ENCODE peak calls at places on chromosome 15, in nine cellular contexts. A, S, N, I, P, B, Z, G and U are unnamed samples.

GRCh38 chr15:36863551-36863950 is 236.8 kb downstream of the MEIS2 start:
- DNase-seq in A (no peak), G (no peak), I (no peak), B (no peak), P (no peak), S (no peak), N (no peak), Z (no peak), U (no peak)

GRCh38 chr15:36911322-36911944 is 188.9 kb downstream of the MEIS2 start:
- DNase-seq in B (no peak), G (no peak), A (peak; percentile 36), P (peak; percentile 57), Z (peak; percentile 28), I (no peak), N (no peak), S (no peak), U (no peak)

GRCh38 chr15:40769310-40770146 is at the start of gene C15orf62:
- DNase-seq in A (peak; percentile 94), S (no peak), B (no peak), G (no peak), N (peak; percentile 66), P (no peak), I (peak; percentile 79), Z (no peak), U (peak; percentile 81)

GRCh38 chr15:92683511-92683834 is 27.9 kb upstream of the FAM174B start:
- DNase-seq in A (no peak), G (peak; percentile 64), I (no peak), P (peak; percentile 48), B (no peak), N (no peak), Z (peak; percentile 88), S (peak; percentile 71), U (no peak)

GRCh38 chr15:100279446-100279845 is 62.3 kb downstream of the ADAMTS17 start:
- DNase-seq in A (no peak), N (no peak), G (no peak), S (no peak), B (no peak), P (no peak), Z (no peak), I (no peak), U (no peak)

GRCh38 chr15:55530861-55531313 is 22.9 kb upstream of the DNAAF4 start:
- DNase-seq in N (no peak), B (no peak), I (peak; percentile 44), P (peak; percentile 12), Z (no peak), S (no peak), G (no peak), A (peak; percentile 41), U (no peak)

GRCh38 chr15:20386198-20386597 is 155.4 kb downstream of the GOLGA6L6 start:
- DNase-seq in G (no peak), B (no peak), A (no peak), Z (no peak), N (no peak), S (no peak), I (no peak), P (no peak), U (no peak)

GRCh38 chr15:91469627-91470567 is 369.8 kb downstream of the SV2B start:
- DNase-seq in I (peak; percentile 24), P (no peak), N (no peak), B (peak; percentile 35), G (no peak), S (no peak), A (no peak), Z (no peak), U (no peak)

GRCh38 chr15:90903733-90904536 is 833 bp downstream of the MAN2A2 start:
- DNase-seq in N (no peak), A (no peak), S (peak; percentile 33), G (no peak), P (no peak), B (no peak), I (peak; percentile 42), Z (peak; percentile 58), U (no peak)

DNA sequence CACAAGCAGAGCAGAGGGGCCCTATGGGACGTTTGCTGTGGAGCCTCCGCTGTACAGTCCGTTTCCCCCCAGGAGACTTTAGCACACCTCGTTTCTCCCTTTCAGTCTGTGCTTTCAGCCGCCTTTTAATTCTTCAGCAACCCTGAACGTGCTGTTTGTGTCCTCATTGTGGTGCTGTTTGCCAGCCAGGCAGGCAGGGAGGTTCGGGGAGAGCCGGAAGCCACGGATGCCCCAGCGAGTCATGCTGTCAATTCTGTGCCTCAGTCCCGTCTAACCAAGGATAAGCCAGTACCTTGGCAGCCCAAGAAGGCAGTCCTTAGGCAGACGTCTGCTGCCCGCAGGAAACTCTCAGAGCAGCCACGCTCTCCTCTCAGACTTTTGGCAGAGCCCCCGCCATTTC is 158.7 kb downstream of the UACA start:
- DNase-seq in G (no peak), S (no peak), I (no peak), Z (peak; percentile 53), N (no peak), A (peak; percentile 51), P (no peak), B (no peak), U (no peak)
- TF ChIP-seq CTCF in G (no peak), S (no peak), I (no peak), Z (peak; percentile 20), N (no peak), A (peak; percentile 17), P (peak; percentile 42), B (no peak), U (no peak)

DNA sequence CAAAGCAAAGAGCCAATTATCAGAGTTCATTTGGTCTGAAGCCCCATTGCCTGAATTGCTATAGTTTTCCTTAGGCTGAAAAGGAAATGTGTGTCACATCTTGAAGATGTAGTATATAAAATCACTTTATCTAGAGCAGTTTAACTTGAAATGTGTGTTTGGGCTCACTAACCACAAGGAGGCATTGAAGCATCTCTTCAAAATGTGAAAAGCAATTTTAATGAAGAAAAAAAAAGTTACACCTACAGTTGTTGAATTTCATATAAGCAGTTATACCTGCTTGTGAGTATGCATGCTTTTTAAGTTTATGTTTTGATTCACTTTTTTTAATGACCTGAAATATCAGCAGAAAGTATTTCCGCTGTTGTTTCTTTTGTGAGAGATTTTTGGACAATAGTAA is 129.3 kb downstream of the IQCH start:
- DNase-seq in N (no peak), A (no peak), P (no peak), G (no peak), I (no peak), Z (no peak), S (no peak), B (no peak), U (no peak)
- TF ChIP-seq CTCF in N (no peak), A (no peak), P (peak; percentile 8), G (no peak), I (no peak), Z (peak; percentile 35), S (no peak), B (no peak), U (no peak)

GRCh38 chr15:32657198-32657886 is 15.8 kb downstream of the SCG5 start:
- DNase-seq in Z (no peak), G (no peak), N (no peak), B (no peak), A (peak; percentile 69), P (peak; percentile 22), S (no peak), I (peak; percentile 48), U (no peak)
- TF ChIP-seq CTCF in Z (no peak), G (no peak), N (no peak), B (no peak), A (peak; percentile 19), P (peak; percentile 63), S (no peak), I (no peak), U (no peak)

GRCh38 chr15:70508561-70509281 is 254.6 kb downstream of the UACA start:
- DNase-seq in P (peak; percentile 94), B (no peak), I (peak; percentile 64), A (peak; percentile 78), S (no peak), G (no peak), N (no peak), Z (peak; percentile 23), U (no peak)
- TF ChIP-seq CTCF in P (peak; percentile 15), B (no peak), I (no peak), A (no peak), S (no peak), G (no peak), N (no peak), Z (peak; percentile 37), U (no peak)